ENCODE peak calls at places on chromosomes 4 and X, in four cellular contexts. W is Panc1, Q is gastrocnemius medialis, X is PC-9. G is an unnamed sample. For H3K9me3 and H3K4me1, the result is how much of the 10 kb centered on the place peaks cover.

GRCh38 chr4:119688439-119688838 is 59.8 kb upstream of the PDE5A start:
- DNase-seq in W (no peak), Q (no peak), X (no peak), G (no peak)

GRCh38 chr4:77073981-77074865 is 1.6 kb downstream of the CCNI start:
- DNase-seq in W (no peak), Q (no peak), X (no peak), G (no peak)

GRCh38 chr4:93814141-93814540 is 14.4 kb upstream of the ATOH1 start:
- DNase-seq in W (no peak), Q (no peak), X (no peak), G (no peak)

GRCh38 chrX:71253253-71254091 is 468 bp downstream of the ZMYM3 start:
- DNase-seq in W (no peak), Q (peak), X (no peak), G (no peak)

GRCh38 chr4:3775011-3775410 is 8.8 kb downstream of the ADRA2C start:
- DNase-seq in W (no peak), Q (no peak), X (no peak), G (no peak)

GRCh38 chr4:156408749-156409148 is 455.1 kb upstream of the CTSO start:
- DNase-seq in W (no peak), Q (no peak), X (no peak), G (no peak)

GRCh38 chr4:185677915-185678314 is 134.1 kb downstream of the SORBS2 start:
- DNase-seq in W (no peak), Q (no peak), X (no peak), G (no peak)

GRCh38 chr4:138851626-138852443 is 163.7 kb upstream of the NOCT start:
- DNase-seq in W (no peak), Q (no peak), X (no peak), G (no peak)

GRCh38 chr4:52852696-52853095 is 9.4 kb upstream of the RASL11B start:
- DNase-seq in W (no peak), Q (no peak), X (no peak), G (no peak)

GRCh38 chrX:108541286-108541685 is 101.6 kb downstream of the COL4A5 start:
- DNase-seq in W (no peak), Q (no peak), X (no peak), G (no peak)

GRCh38 chrX:11143931-11144678 is 33.0 kb downstream of the HCCS start:
- DNase-seq in W (peak), Q (peak), X (peak), G (peak)

GRCh38 chr4:91936301-91936700 is 367.5 kb upstream of the GRID2 start:
- DNase-seq in W (no peak), Q (no peak), X (no peak), G (no peak)

GRCh38 chr4:136637071-136637777 is 895.1 kb downstream of the PCDH18 start:
- DNase-seq in W (no peak), Q (no peak), X (no peak), G (no peak)

GRCh38 chrX:13669246-13669689 is 16.3 kb downstream of the TCEANC start:
- DNase-seq in W (no peak), Q (no peak), X (peak), G (no peak)

GRCh38 chr4:87093443-87094123 is 126.8 kb downstream of the KLHL8 start:
- DNase-seq in W (peak), Q (no peak), X (no peak), G (no peak)

GRCh38 chr4:52098618-52099017 is 47.5 kb downstream of the SPATA18 start:
- DNase-seq in W (no peak), Q (no peak), X (no peak), G (no peak)

GRCh38 chr4:13584481-13584880 is 40.2 kb upstream of the NKX3-2 start:
- DNase-seq in W (no peak), Q (no peak), X (no peak), G (no peak)

GRCh38 chr4:174375422-174375821 is 91.7 kb downstream of the CEP44 start:
- DNase-seq in W (no peak), Q (no peak), X (no peak), G (no peak)

GRCh38 chrX:98289726-98290125 is 1406.0 kb downstream of the RPA4 start:
- DNase-seq in W (no peak), Q (no peak), X (no peak), G (no peak)

GRCh38 chrX:84118315-84118714 is 69.7 kb downstream of the RPS6KA6 start:
- DNase-seq in W (no peak), Q (no peak), X (peak), G (no peak)

GRCh38 chr4:135418353-135418752 is 1216.8 kb upstream of the PABPC4L start:
- DNase-seq in W (no peak), Q (no peak), X (no peak), G (no peak)

GRCh38 chrX:153438522-153438921 is 7.3 kb downstream of the TREX2 start:
- DNase-seq in W (no peak), Q (no peak), X (no peak), G (no peak)

GRCh38 chr4:185237185-185237584 is 27.8 kb downstream of the SNX25 start:
- DNase-seq in W (no peak), Q (no peak), X (no peak), G (no peak)

GRCh38 chrX:1392376-1393130 is 640 bp upstream of the SLC25A6 start:
- DNase-seq in W (no peak), Q (peak), X (no peak), G (no peak)

GRCh38 chrX:24190500-24191156 is 41.1 kb downstream of the ZFX start:
- DNase-seq in W (no peak), Q (no peak), X (no peak), G (no peak)

GRCh38 chr4:173046144-173046543 is 122.5 kb upstream of the GALNT7 start:
- DNase-seq in W (no peak), Q (no peak), X (no peak), G (no peak)
- H3K9me3 ChIP-seq in W (under half), Q (under half), X (under half), G (under half)

GRCh38 chr4:5839751-5840674 is 52.9 kb downstream of the CRMP1 start:
- DNase-seq in W (no peak), Q (peak), X (no peak), G (peak)
- H3K4me1 ChIP-seq in W (under half), Q (under half), X (under half), G (under half)

GRCh38 chr4:98386-98785 is 25.9 kb upstream of the ZNF718 start:
- DNase-seq in W (no peak), Q (no peak), X (no peak), G (no peak)
- H3K9me3 ChIP-seq in W (under half), Q (under half), X (under half), G (half or more)

GRCh38 chrX:2513120-2513664 is 12.4 kb upstream of the DHRSX start:
- DNase-seq in W (no peak), Q (no peak), X (no peak), G (no peak)

GRCh38 chrX:2514131-2514530 is 13.4 kb upstream of the DHRSX start:
- DNase-seq in W (no peak), Q (no peak), X (no peak), G (no peak)

GRCh38 chrX:2512501-2512900 is 11.7 kb upstream of the DHRSX start:
- DNase-seq in W (no peak), Q (no peak), X (no peak), G (no peak)

GRCh38 chrX:2520539-2520938 is 19.8 kb upstream of the DHRSX start:
- DNase-seq in W (no peak), Q (no peak), X (no peak), G (no peak)

GRCh38 chrX:2516612-2517011 is 15.8 kb upstream of the DHRSX start:
- DNase-seq in W (no peak), Q (no peak), X (no peak), G (no peak)
- H3K4me1 ChIP-seq in W (under half), Q (under half), X (under half), G (under half)

DNA sequence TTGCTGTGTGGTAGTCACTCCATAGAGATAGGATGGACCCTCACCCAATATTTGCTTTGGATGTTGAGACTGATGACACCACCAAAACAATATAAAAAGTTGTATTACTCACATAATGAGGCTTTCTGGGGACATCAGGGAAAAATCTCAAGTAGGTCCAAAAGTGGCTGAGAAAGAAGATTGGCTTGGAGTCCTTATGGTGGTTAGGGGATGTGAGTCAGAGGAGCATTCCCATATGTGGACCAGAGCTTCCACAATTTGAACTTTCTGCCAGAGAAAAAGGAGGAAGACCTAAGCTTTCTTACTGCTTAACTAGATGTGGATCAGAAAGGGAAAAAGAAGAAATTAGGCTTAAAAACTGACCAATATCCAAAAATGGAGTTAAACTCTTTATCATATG is 460.5 kb downstream of the SH3BGRL start:
- DNase-seq in W (no peak), Q (no peak), X (no peak), G (no peak)
- H3K9me3 ChIP-seq in W (under half), Q (under half), X (under half), G (under half)

GRCh38 chr4:8225704-8226443 is 26.8 kb downstream of the SH3TC1 start:
- DNase-seq in W (no peak), Q (no peak), X (no peak), G (no peak)
- H3K4me1 ChIP-seq in W (under half), Q (under half), X (under half), G (under half)

GRCh38 chrX:74800062-74800461 is 125.2 kb downstream of the NEXMIF start:
- DNase-seq in W (no peak), Q (no peak), X (no peak), G (no peak)

GRCh38 chrX:74804574-74804973 is 120.7 kb downstream of the NEXMIF start:
- DNase-seq in W (no peak), Q (no peak), X (no peak), G (no peak)
- H3K9me3 ChIP-seq in W (under half), Q (under half), X (under half), G (under half)

DNA sequence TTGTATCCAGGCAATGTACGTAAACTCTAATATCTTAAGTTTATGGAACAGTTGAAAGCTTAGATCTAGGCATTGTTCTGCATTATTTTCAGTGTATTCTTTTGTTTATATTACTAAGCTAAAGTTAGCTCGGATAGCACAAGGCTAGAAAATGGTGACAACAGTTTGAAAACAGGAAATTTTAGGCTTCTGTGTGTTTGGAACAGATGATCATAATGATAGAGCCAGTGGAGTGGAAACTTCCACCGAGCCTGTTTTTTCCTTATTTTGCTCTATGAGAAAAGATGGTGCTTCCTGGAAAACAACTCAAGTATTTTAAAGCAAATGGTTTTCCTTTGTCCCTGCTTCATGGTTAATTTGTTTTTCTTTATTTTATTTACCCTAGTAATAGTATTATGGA is 70.8 kb downstream of the GAB1 start:
- DNase-seq in W (no peak), Q (no peak), X (no peak), G (no peak)
- H3K4me1 ChIP-seq in W (under half), Q (half or more), X (under half), G (half or more)

GRCh38 chr4:33911951-33912350 is 2332.4 kb downstream of the ARAP2 start:
- DNase-seq in W (no peak), Q (no peak), X (no peak), G (no peak)
- H3K9me3 ChIP-seq in W (under half), Q (under half), X (under half), G (under half)

GRCh38 chr4:38757945-38758344 is 24.8 kb downstream of the TLR10 start:
- DNase-seq in W (no peak), Q (no peak), X (no peak), G (no peak)

GRCh38 chr4:38762560-38762959 is 20.2 kb downstream of the TLR10 start:
- DNase-seq in W (no peak), Q (no peak), X (no peak), G (no peak)

GRCh38 chr4:38760915-38761314 is 21.9 kb downstream of the TLR10 start:
- DNase-seq in W (no peak), Q (no peak), X (no peak), G (no peak)

GRCh38 chr4:38759790-38760122 is 23.0 kb downstream of the TLR10 start:
- DNase-seq in W (no peak), Q (no peak), X (no peak), G (no peak)

DNA sequence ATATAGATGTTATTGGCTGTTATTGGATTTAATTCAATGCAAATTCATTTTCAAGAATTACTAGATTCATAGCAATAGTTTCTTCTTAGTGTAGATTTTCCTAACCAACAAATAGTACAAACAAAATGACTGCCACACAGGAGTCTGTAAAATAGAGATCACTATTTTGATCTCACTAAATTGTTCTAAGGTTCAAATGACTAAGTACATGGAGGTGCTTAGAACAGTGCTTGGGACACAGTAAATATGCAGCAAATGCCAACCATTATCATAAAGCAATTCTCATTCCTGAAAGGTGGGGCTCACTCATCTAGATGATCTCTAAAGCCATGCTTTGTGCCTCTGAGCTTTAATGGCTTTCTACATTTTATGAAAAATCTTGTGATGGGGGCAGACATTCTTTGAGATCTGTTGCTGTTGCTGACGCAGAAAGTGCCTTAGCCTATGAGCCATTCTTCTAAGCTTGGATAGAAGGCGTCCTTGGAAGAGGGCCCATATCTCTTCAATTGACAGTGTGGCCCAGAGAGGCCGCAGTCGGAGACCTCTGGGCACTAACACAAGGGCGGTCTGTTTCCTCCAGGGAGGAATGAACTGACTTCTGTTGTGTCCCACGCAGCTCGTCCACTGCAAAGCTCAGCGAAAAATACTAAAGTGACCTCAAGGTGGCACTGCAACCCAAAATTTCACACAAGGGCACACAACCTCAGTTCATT is 23.6 kb downstream of the TLR10 start:
- DNase-seq in W (no peak), Q (peak), X (no peak), G (no peak)
- H3K4me1 ChIP-seq in W (under half), Q (under half), X (under half), G (under half)

G was measured in thoracic aorta.